ENCODE peak calls at places on chromosomes 7 and 10, in eight cellular contexts. Q is CD8-positive, alpha-beta T cell; F is IMR-90; M is spleen; U is ovary; O is A549; C is A673; B is mesenchymal stem cell. K is an unnamed sample. For H3K4me1, the result is how much of the 10 kb centered on the place peaks cover.

GRCh38 chr10:31648966-31649365 is 279.7 kb downstream of the ARHGAP12 start:
- DNase-seq in Q (no peak), F (no peak), M (no peak), U (no peak), O (no peak), C (no peak), B (no peak), K (peak)

GRCh38 chr10:86366902-86367338 is 325 bp upstream of the GRID1 start:
- DNase-seq in Q (no peak), F (no peak), M (peak), U (no peak), O (no peak), C (no peak), B (no peak), K (no peak)

GRCh38 chr10:94066411-94066810 is 72.7 kb downstream of the PLCE1 start:
- DNase-seq in Q (no peak), F (peak), M (no peak), U (no peak), O (no peak), C (peak), B (peak), K (peak)

GRCh38 chr10:43056568-43057011 is 20.3 kb upstream of the RET start:
- DNase-seq in Q (no peak), F (no peak), M (peak), U (no peak), O (no peak), C (no peak), B (no peak), K (no peak)

GRCh38 chr7:139034855-139035587 is 821 bp downstream of the ZC3HAV1L start:
- DNase-seq in Q (peak), F (peak), M (no peak), U (peak), O (peak), C (peak), B (peak), K (peak)

GRCh38 chr7:141675431-141676210 is 26.3 kb downstream of the DENND11 start:
- DNase-seq in Q (no peak), F (no peak), M (no peak), U (no peak), O (no peak), C (no peak), B (no peak), K (no peak)

GRCh38 chr10:33095867-33096479 is 137.9 kb upstream of the ITGB1 start:
- DNase-seq in Q (no peak), F (no peak), M (no peak), U (no peak), O (no peak), C (no peak), B (no peak), K (peak)

GRCh38 chr10:14545827-14546226 is 215.1 kb upstream of the FRMD4A start:
- DNase-seq in Q (no peak), F (peak), M (no peak), U (no peak), O (no peak), C (no peak), B (peak), K (no peak)

GRCh38 chr10:11813855-11814557 is 9.2 kb upstream of the PROSER2 start:
- DNase-seq in Q (no peak), F (peak), M (no peak), U (no peak), O (no peak), C (peak), B (no peak), K (no peak)

GRCh38 chr10:18406136-18406535 is 245.3 kb downstream of the NSUN6 start:
- DNase-seq in Q (no peak), F (no peak), M (no peak), U (no peak), O (no peak), C (peak), B (no peak), K (no peak)

GRCh38 chr7:519429-519973 is at the start of gene PDGFA:
- DNase-seq in Q (no peak), F (peak), M (no peak), U (no peak), O (no peak), C (peak), B (peak), K (no peak)

GRCh38 chr10:107901076-107901475 is 736.6 kb upstream of the SORCS1 start:
- DNase-seq in Q (no peak), F (no peak), M (no peak), U (no peak), O (no peak), C (no peak), B (no peak), K (no peak)

GRCh38 chr7:107359520-107360316 is 110.1 kb upstream of the GPR22 start:
- DNase-seq in Q (no peak), F (no peak), M (no peak), U (no peak), O (no peak), C (no peak), B (no peak), K (no peak)

GRCh38 chr7:73789051-73789450 is 19.0 kb upstream of the CLDN3 start:
- DNase-seq in Q (no peak), F (no peak), M (no peak), U (no peak), O (no peak), C (no peak), B (no peak), K (no peak)

GRCh38 chr10:88194961-88195367 is 331.5 kb downstream of the PTEN start:
- DNase-seq in Q (no peak), F (peak), M (no peak), U (no peak), O (no peak), C (no peak), B (no peak), K (no peak)

GRCh38 chr10:71232089-71232998 is 20.0 kb downstream of the UNC5B start:
- DNase-seq in Q (no peak), F (no peak), M (peak), U (peak), O (no peak), C (no peak), B (no peak), K (peak)

GRCh38 chr10:116566932-116567331 is 21.2 kb downstream of the PNLIP start:
- DNase-seq in Q (no peak), F (no peak), M (no peak), U (no peak), O (no peak), C (no peak), B (no peak), K (no peak)

GRCh38 chr10:69413221-69413865 is 3.4 kb downstream of the TACR2 start:
- DNase-seq in Q (peak), F (peak), M (peak), U (peak), O (no peak), C (peak), B (peak), K (peak)

GRCh38 chr7:155773531-155773930 is 38.7 kb downstream of the SHH start:
- DNase-seq in Q (no peak), F (no peak), M (no peak), U (no peak), O (no peak), C (no peak), B (no peak), K (no peak)

GRCh38 chr7:120639884-120640283 is 218.1 kb downstream of the TSPAN12 start:
- DNase-seq in Q (no peak), F (no peak), M (no peak), U (no peak), O (no peak), C (no peak), B (no peak), K (no peak)

GRCh38 chr7:6636741-6637543 is at the start of gene ZNF316:
- DNase-seq in Q (peak), F (peak), M (peak), U (peak), O (peak), C (peak), B (peak), K (peak)

GRCh38 chr10:112203328-112204076 is 19.9 kb upstream of the GPAM start:
- DNase-seq in Q (no peak), F (peak), M (no peak), U (no peak), O (no peak), C (no peak), B (no peak), K (no peak)

GRCh38 chr7:43572516-43573049 is 10.3 kb upstream of the STK17A start:
- DNase-seq in Q (no peak), F (peak), M (no peak), U (no peak), O (peak), C (no peak), B (peak), K (peak)

GRCh38 chr10:68301790-68302502 is 29.9 kb upstream of the HNRNPH3 start:
- DNase-seq in Q (no peak), F (peak), M (no peak), U (no peak), O (peak), C (peak), B (peak), K (no peak)

GRCh38 chr10:112435013-112435619 is 11.6 kb downstream of the ZDHHC6 start:
- DNase-seq in Q (no peak), F (peak), M (no peak), U (no peak), O (peak), C (peak), B (peak), K (peak)

GRCh38 chr7:121076350-121077164 is 88.0 kb downstream of the CPED1 start:
- DNase-seq in Q (no peak), F (peak), M (no peak), U (no peak), O (no peak), C (no peak), B (peak), K (peak)

GRCh38 chr10:120180160-120180559 is 276.9 kb upstream of the PLPP4 start:
- DNase-seq in Q (no peak), F (no peak), M (no peak), U (no peak), O (no peak), C (no peak), B (no peak), K (no peak)

GRCh38 chr10:107740962-107741690 is 576.6 kb upstream of the SORCS1 start:
- DNase-seq in Q (no peak), F (peak), M (no peak), U (no peak), O (no peak), C (no peak), B (peak), K (no peak)

GRCh38 chr7:93148135-93148534 is at the start of gene SAMD9L:
- DNase-seq in Q (no peak), F (peak), M (no peak), U (no peak), O (no peak), C (no peak), B (peak), K (peak)

GRCh38 chr10:132630666-132631347 is 93.2 kb downstream of the INPP5A start:
- DNase-seq in Q (no peak), F (no peak), M (peak), U (peak), O (no peak), C (no peak), B (no peak), K (no peak)

GRCh38 chr10:75287697-75288096 is 51.9 kb upstream of the COMTD1 start:
- DNase-seq in Q (no peak), F (no peak), M (no peak), U (no peak), O (no peak), C (no peak), B (no peak), K (no peak)

GRCh38 chr10:61283489-61284221 is 169.5 kb downstream of the TMEM26 start:
- DNase-seq in Q (no peak), F (no peak), M (no peak), U (no peak), O (no peak), C (peak), B (peak), K (no peak)

GRCh38 chr10:78690354-78691111 is 378.2 kb upstream of the ZMIZ1 start:
- DNase-seq in Q (no peak), F (no peak), M (no peak), U (no peak), O (no peak), C (no peak), B (no peak), K (no peak)

GRCh38 chr10:18713077-18713476 is 53.8 kb downstream of the ARL5B start:
- DNase-seq in Q (no peak), F (peak), M (no peak), U (no peak), O (peak), C (peak), B (peak), K (no peak)

GRCh38 chr10:80275135-80275498 is 14.3 kb downstream of the MAT1A start:
- DNase-seq in Q (no peak), F (no peak), M (no peak), U (no peak), O (no peak), C (no peak), B (no peak), K (no peak)

GRCh38 chr10:80277567-80278250 is 11.7 kb downstream of the MAT1A start:
- DNase-seq in Q (no peak), F (no peak), M (no peak), U (no peak), O (no peak), C (no peak), B (no peak), K (no peak)

GRCh38 chr10:80275756-80276155 is 13.7 kb downstream of the MAT1A start:
- DNase-seq in Q (no peak), F (no peak), M (no peak), U (no peak), O (no peak), C (no peak), B (no peak), K (no peak)

GRCh38 chr10:80277016-80277415 is 12.4 kb downstream of the MAT1A start:
- DNase-seq in Q (no peak), F (no peak), M (no peak), U (no peak), O (no peak), C (no peak), B (no peak), K (no peak)

GRCh38 chr10:80276335-80276734 is 13.1 kb downstream of the MAT1A start:
- DNase-seq in Q (no peak), F (no peak), M (no peak), U (no peak), O (no peak), C (no peak), B (no peak), K (no peak)
- H3K4me1 ChIP-seq in Q (under half), F (under half), M (under half), U (under half), O (under half), C (under half), B (under half), K (under half)

GRCh38 chr7:143480501-143480900 is 2.8 kb downstream of the TAS2R41 start:
- DNase-seq in Q (no peak), F (no peak), M (no peak), U (no peak), O (no peak), C (peak), B (no peak), K (no peak)

GRCh38 chr7:143487566-143487965 is 9.9 kb downstream of the TAS2R41 start:
- DNase-seq in Q (no peak), F (peak), M (no peak), U (peak), O (no peak), C (peak), B (peak), K (no peak)

GRCh38 chr7:143485500-143485899 is 7.8 kb downstream of the TAS2R41 start:
- DNase-seq in Q (no peak), F (peak), M (no peak), U (no peak), O (no peak), C (no peak), B (no peak), K (no peak)

GRCh38 chr7:143484059-143484458 is 6.4 kb downstream of the TAS2R41 start:
- DNase-seq in Q (no peak), F (peak), M (no peak), U (no peak), O (no peak), C (no peak), B (no peak), K (no peak)

GRCh38 chr7:143485091-143485490 is 7.4 kb downstream of the TAS2R41 start:
- DNase-seq in Q (no peak), F (no peak), M (no peak), U (no peak), O (no peak), C (no peak), B (no peak), K (no peak)
- H3K4me1 ChIP-seq in Q (under half), F (under half), M (under half), U (under half), O (under half), C (under half), B (under half), K (under half)

GRCh38 chr7:47383696-47384445 is 198.0 kb downstream of the TNS3 start:
- DNase-seq in Q (no peak), F (no peak), M (no peak), U (no peak), O (no peak), C (no peak), B (no peak), K (no peak)
- H3K4me1 ChIP-seq in Q (under half), F (under half), M (under half), U (under half), O (half or more), C (under half), B (under half), K (under half)

GRCh38 chr10:103791858-103792257 is 63.5 kb downstream of the SH3PXD2A start:
- DNase-seq in Q (no peak), F (no peak), M (no peak), U (no peak), O (no peak), C (no peak), B (no peak), K (no peak)

GRCh38 chr10:103791291-103791690 is 64.1 kb downstream of the SH3PXD2A start:
- DNase-seq in Q (no peak), F (no peak), M (no peak), U (no peak), O (no peak), C (no peak), B (no peak), K (no peak)

GRCh38 chr10:103790580-103790979 is 64.8 kb downstream of the SH3PXD2A start:
- DNase-seq in Q (no peak), F (no peak), M (no peak), U (no peak), O (no peak), C (no peak), B (no peak), K (no peak)

GRCh38 chr10:103789141-103789540 is 66.2 kb downstream of the SH3PXD2A start:
- DNase-seq in Q (no peak), F (no peak), M (no peak), U (no peak), O (no peak), C (no peak), B (no peak), K (no peak)

DNA sequence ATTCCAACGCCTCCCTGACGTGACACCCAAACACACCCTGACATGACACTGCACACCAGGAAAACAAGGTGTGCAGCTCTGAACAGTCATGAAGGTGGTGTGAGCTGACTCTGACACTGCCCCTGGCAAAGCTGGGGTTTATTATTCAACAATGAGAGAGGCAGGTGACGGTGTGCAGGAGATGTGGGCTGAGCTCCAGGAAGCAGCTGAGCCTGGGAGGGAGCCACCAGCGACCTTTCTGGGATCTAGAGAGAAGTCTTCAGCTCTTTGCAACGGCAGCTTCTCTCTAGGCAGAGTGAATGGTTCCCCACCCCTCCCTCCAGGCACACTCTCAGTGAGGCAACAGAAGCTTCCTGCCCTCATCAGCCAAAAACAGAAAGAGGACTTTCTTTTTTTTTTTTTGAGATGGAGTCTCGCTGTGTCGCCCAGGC is 65.6 kb downstream of the SH3PXD2A start:
- DNase-seq in Q (no peak), F (no peak), M (no peak), U (no peak), O (no peak), C (no peak), B (no peak), K (no peak)
- H3K4me1 ChIP-seq in Q (under half), F (under half), M (under half), U (under half), O (under half), C (under half), B (under half), K (under half)

K was measured in SJCRH30.